ENCODE peak calls at places on chromosomes 6 and 20, in seven cellular contexts. M is islet precursor cell; C is GM06990; G is NCI-H1436 treated with DMSO at 0.1 percent for 48 hours; U is CD8-positive, alpha-beta T cell; L is stimulated activated CD4-positive, alpha-beta T cell treated with anti-CD3 and anti-CD28 coated beads, TNF-alpha, amount 100 ng/mL, for 48 hours; K is HEK293T. O is an unnamed sample.

GRCh38 chr20:53023717-53024116 is 51.6 kb downstream of the TSHZ2 start:
- DNase-seq in M (no peak), C (no peak), G (no peak), U (no peak), L (no peak), K (no peak), O (no peak)

GRCh38 chr20:32965581-32966373 is 38.5 kb downstream of the SUN5 start:
- DNase-seq in M (no peak), C (no peak), G (no peak), U (no peak), L (no peak), K (no peak), O (no peak)

GRCh38 chr6:161274488-161274858 is 612 bp upstream of the AGPAT4 start:
- DNase-seq in M (no peak), C (no peak), G (no peak), U (no peak), L (no peak), K (no peak), O (no peak)

GRCh38 chr20:44736170-44737021 is 9.3 kb upstream of the KCNK15 start:
- DNase-seq in M (peak), C (no peak), G (no peak), U (no peak), L (no peak), K (peak), O (peak)

GRCh38 chr6:25963426-25964123 is 973 bp downstream of the TRIM38 start:
- DNase-seq in M (peak), C (no peak), G (no peak), U (no peak), L (no peak), K (no peak), O (peak)

GRCh38 chr20:53773792-53774371 is 180.2 kb upstream of the ZNF217 start:
- DNase-seq in M (no peak), C (no peak), G (no peak), U (no peak), L (no peak), K (no peak), O (no peak)

GRCh38 chr6:11263185-11263817 is 30.8 kb upstream of the NEDD9 start:
- DNase-seq in M (peak), C (no peak), G (no peak), U (no peak), L (no peak), K (no peak), O (peak)

GRCh38 chr20:8331740-8332412 is 199.8 kb downstream of the PLCB1 start:
- DNase-seq in M (no peak), C (no peak), G (no peak), U (no peak), L (no peak), K (no peak), O (peak)

GRCh38 chr20:57672164-57672563 is 37.7 kb downstream of the PMEPA1 start:
- DNase-seq in M (no peak), C (no peak), G (peak), U (no peak), L (no peak), K (no peak), O (no peak)

GRCh38 chr20:59662856-59663512 is 58.6 kb downstream of the PHACTR3 start:
- DNase-seq in M (peak), C (no peak), G (no peak), U (no peak), L (no peak), K (no peak), O (no peak)

GRCh38 chr6:113997106-113997505 is 26.2 kb upstream of the HDAC2 start:
- DNase-seq in M (no peak), C (no peak), G (no peak), U (no peak), L (no peak), K (no peak), O (no peak)

GRCh38 chr20:31484001-31484400 is 8.9 kb downstream of the REM1 start:
- DNase-seq in M (no peak), C (no peak), G (no peak), U (no peak), L (no peak), K (no peak), O (no peak)

GRCh38 chr6:6694825-6695710 is 106.5 kb downstream of the LY86 start:
- DNase-seq in M (no peak), C (no peak), G (no peak), U (no peak), L (no peak), K (no peak), O (no peak)

GRCh38 chr6:9295641-9296040 is 860.3 kb upstream of the SLC35B3 start:
- DNase-seq in M (no peak), C (no peak), G (no peak), U (no peak), L (no peak), K (no peak), O (no peak)

O was measured in iPS-NIHi11.